ENCODE peak calls at places on chromosomes 6 and 20, in seven cellular contexts. One of them, this sample, is unnamed.

GRCh38 chr20:60062431-60063336 is 104.5 kb downstream of the CDH26 start:
- DNase-seq in esophagus squamous epithelium: no peak
- DNase-seq in HL-60: no peak
- DNase-seq in right lobe of liver: peak; percentile 26
- DNase-seq in lower lobe of right lung: no peak
- DNase-seq in fibroblast of mammary gland: peak; percentile 87
- DNase-seq in WERI-Rb-1: peak; percentile 58
- DNase-seq in this sample: peak; percentile 54

GRCh38 chr6:164022632-164023031 is 608.1 kb downstream of the QKI start:
- DNase-seq in esophagus squamous epithelium: no peak
- DNase-seq in fibroblast of mammary gland: no peak
- DNase-seq in right lobe of liver: no peak
- DNase-seq in HL-60: no peak
- DNase-seq in lower lobe of right lung: no peak
- DNase-seq in WERI-Rb-1: no peak
- DNase-seq in this sample: no peak

GRCh38 chr6:140566706-140567330 is 1192.4 kb upstream of the CITED2 start:
- DNase-seq in right lobe of liver: no peak
- DNase-seq in fibroblast of mammary gland: peak; percentile 74
- DNase-seq in esophagus squamous epithelium: no peak
- DNase-seq in WERI-Rb-1: no peak
- DNase-seq in lower lobe of right lung: no peak
- DNase-seq in HL-60: no peak
- DNase-seq in this sample: peak; percentile 19

GRCh38 chr6:11975353-11975977 is 36.6 kb upstream of the HIVEP1 start:
- DNase-seq in esophagus squamous epithelium: peak; percentile 21
- DNase-seq in right lobe of liver: no peak
- DNase-seq in HL-60: peak; percentile 90
- DNase-seq in lower lobe of right lung: peak; percentile 57
- DNase-seq in WERI-Rb-1: no peak
- DNase-seq in fibroblast of mammary gland: no peak
- DNase-seq in this sample: no peak

GRCh38 chr6:90496191-90496590 is 90.7 kb downstream of the MAP3K7 start:
- DNase-seq in lower lobe of right lung: no peak
- DNase-seq in esophagus squamous epithelium: no peak
- DNase-seq in fibroblast of mammary gland: no peak
- DNase-seq in HL-60: no peak
- DNase-seq in WERI-Rb-1: no peak
- DNase-seq in right lobe of liver: no peak
- DNase-seq in this sample: no peak

GRCh38 chr6:72382602-72383529 is 239.0 kb upstream of the KCNQ5 start:
- DNase-seq in HL-60: no peak
- DNase-seq in esophagus squamous epithelium: no peak
- DNase-seq in lower lobe of right lung: no peak
- DNase-seq in WERI-Rb-1: no peak
- DNase-seq in fibroblast of mammary gland: no peak
- DNase-seq in right lobe of liver: no peak
- DNase-seq in this sample: no peak

GRCh38 chr6:42239736-42240375 is 22.2 kb upstream of the MRPS10 start:
- DNase-seq in esophagus squamous epithelium: no peak
- DNase-seq in lower lobe of right lung: no peak
- DNase-seq in fibroblast of mammary gland: peak; percentile 72
- DNase-seq in right lobe of liver: no peak
- DNase-seq in HL-60: no peak
- DNase-seq in WERI-Rb-1: no peak
- DNase-seq in this sample: no peak

GRCh38 chr20:43567477-43567876 is 8.7 kb downstream of the SGK2 start:
- DNase-seq in right lobe of liver: no peak
- DNase-seq in esophagus squamous epithelium: no peak
- DNase-seq in lower lobe of right lung: no peak
- DNase-seq in WERI-Rb-1: no peak
- DNase-seq in HL-60: no peak
- DNase-seq in fibroblast of mammary gland: no peak
- DNase-seq in this sample: no peak

GRCh38 chr20:56151834-56152233 is 96.7 kb upstream of the MC3R start:
- DNase-seq in lower lobe of right lung: no peak
- DNase-seq in fibroblast of mammary gland: no peak
- DNase-seq in right lobe of liver: no peak
- DNase-seq in HL-60: no peak
- DNase-seq in WERI-Rb-1: no peak
- DNase-seq in esophagus squamous epithelium: no peak
- DNase-seq in this sample: no peak

GRCh38 chr6:722608-723007 is 29.7 kb upstream of the EXOC2 start:
- DNase-seq in lower lobe of right lung: no peak
- DNase-seq in WERI-Rb-1: no peak
- DNase-seq in HL-60: no peak
- DNase-seq in fibroblast of mammary gland: peak; percentile 66
- DNase-seq in right lobe of liver: no peak
- DNase-seq in esophagus squamous epithelium: no peak
- DNase-seq in this sample: peak; percentile 66

GRCh38 chr6:31548423-31548873 is 1.0 kb downstream of the NFKBIL1 start:
- DNase-seq in right lobe of liver: no peak
- DNase-seq in fibroblast of mammary gland: no peak
- DNase-seq in esophagus squamous epithelium: no peak
- DNase-seq in WERI-Rb-1: no peak
- DNase-seq in HL-60: no peak
- DNase-seq in lower lobe of right lung: no peak
- DNase-seq in this sample: no peak

GRCh38 chr20:50425076-50425475 is 85.1 kb upstream of the PTPN1 start:
- DNase-seq in WERI-Rb-1: no peak
- DNase-seq in fibroblast of mammary gland: peak; percentile 47
- DNase-seq in HL-60: no peak
- DNase-seq in esophagus squamous epithelium: no peak
- DNase-seq in lower lobe of right lung: no peak
- DNase-seq in right lobe of liver: no peak
- DNase-seq in this sample: no peak

GRCh38 chr6:147078602-147079001 is 125.6 kb upstream of the STXBP5 start:
- DNase-seq in HL-60: no peak
- DNase-seq in esophagus squamous epithelium: no peak
- DNase-seq in WERI-Rb-1: no peak
- DNase-seq in right lobe of liver: no peak
- DNase-seq in lower lobe of right lung: no peak
- DNase-seq in fibroblast of mammary gland: peak; percentile 52
- DNase-seq in this sample: no peak

GRCh38 chr6:18155273-18155863 is at the start of gene KDM1B:
- DNase-seq in WERI-Rb-1: peak; percentile 100
- DNase-seq in right lobe of liver: peak; percentile 99
- DNase-seq in fibroblast of mammary gland: peak; percentile 96
- DNase-seq in lower lobe of right lung: peak; percentile 99
- DNase-seq in HL-60: peak; percentile 92
- DNase-seq in esophagus squamous epithelium: peak; percentile 95
- DNase-seq in this sample: peak; percentile 96

GRCh38 chr6:11978169-11978987 is 33.7 kb upstream of the HIVEP1 start:
- DNase-seq in fibroblast of mammary gland: no peak
- DNase-seq in HL-60: no peak
- DNase-seq in esophagus squamous epithelium: no peak
- DNase-seq in lower lobe of right lung: no peak
- DNase-seq in right lobe of liver: no peak
- DNase-seq in WERI-Rb-1: no peak
- DNase-seq in this sample: no peak

GRCh38 chr20:39785252-39785917 is 823.2 kb downstream of the DHX35 start:
- DNase-seq in HL-60: no peak
- DNase-seq in fibroblast of mammary gland: no peak
- DNase-seq in esophagus squamous epithelium: no peak
- DNase-seq in WERI-Rb-1: no peak
- DNase-seq in right lobe of liver: no peak
- DNase-seq in lower lobe of right lung: no peak
- DNase-seq in this sample: no peak

GRCh38 chr6:78243519-78243918 is 590.7 kb downstream of the MEI4 start:
- DNase-seq in HL-60: no peak
- DNase-seq in WERI-Rb-1: no peak
- DNase-seq in lower lobe of right lung: no peak
- DNase-seq in esophagus squamous epithelium: no peak
- DNase-seq in fibroblast of mammary gland: peak; percentile 28
- DNase-seq in right lobe of liver: no peak
- DNase-seq in this sample: no peak

GRCh38 chr6:44094403-44095242 is 32.6 kb downstream of the MRPL14 start:
- DNase-seq in right lobe of liver: no peak
- DNase-seq in fibroblast of mammary gland: no peak
- DNase-seq in lower lobe of right lung: no peak
- DNase-seq in esophagus squamous epithelium: no peak
- DNase-seq in HL-60: no peak
- DNase-seq in WERI-Rb-1: no peak
- DNase-seq in this sample: no peak

GRCh38 chr6:68634503-68635411 is at the start of gene ADGRB3:
- DNase-seq in fibroblast of mammary gland: peak; percentile 46
- DNase-seq in esophagus squamous epithelium: no peak
- DNase-seq in lower lobe of right lung: peak; percentile 74
- DNase-seq in HL-60: peak; percentile 18
- DNase-seq in right lobe of liver: peak; percentile 62
- DNase-seq in WERI-Rb-1: peak; percentile 92
- DNase-seq in this sample: no peak

DNA sequence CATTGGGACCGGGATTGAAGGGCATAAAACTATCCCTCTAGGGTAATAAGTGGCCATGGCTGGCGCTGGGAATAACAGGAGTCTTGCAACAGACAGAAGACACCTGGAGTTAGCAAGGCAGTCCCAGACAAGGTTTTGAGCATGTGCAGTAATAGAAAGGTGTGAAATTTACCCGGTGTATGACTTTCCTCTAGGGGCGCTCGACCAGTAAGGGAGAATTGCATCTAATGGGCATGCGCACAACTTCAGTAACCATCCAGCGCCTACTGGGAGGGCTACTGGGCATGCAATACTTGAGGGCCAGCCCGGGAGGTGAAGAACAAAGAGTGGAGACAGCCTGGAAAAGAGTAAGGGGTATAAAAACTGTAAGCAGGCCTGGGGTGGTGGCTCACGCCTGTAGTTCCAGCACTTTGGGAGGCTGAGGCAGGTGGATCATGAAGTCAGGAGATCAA is 32.7 kb downstream of the SERPINB6 start:
- DNase-seq in HL-60: no peak
- DNase-seq in right lobe of liver: peak; percentile 17
- DNase-seq in esophagus squamous epithelium: no peak
- DNase-seq in lower lobe of right lung: no peak
- DNase-seq in WERI-Rb-1: no peak
- DNase-seq in fibroblast of mammary gland: no peak
- DNase-seq in this sample: no peak
- TF ChIP-seq CTCF in HL-60: no peak
- TF ChIP-seq CTCF in right lobe of liver: no peak
- TF ChIP-seq CTCF in esophagus squamous epithelium: no peak
- TF ChIP-seq CTCF in lower lobe of right lung: no peak
- TF ChIP-seq CTCF in WERI-Rb-1: no peak
- TF ChIP-seq CTCF in fibroblast of mammary gland: no peak
- TF ChIP-seq CTCF in this sample: no peak

GRCh38 chr6:169738204-169738971 is 13.0 kb downstream of the DYNLT2 start:
- DNase-seq in lower lobe of right lung: no peak
- DNase-seq in HL-60: no peak
- DNase-seq in esophagus squamous epithelium: no peak
- DNase-seq in WERI-Rb-1: peak; percentile 50
- DNase-seq in right lobe of liver: no peak
- DNase-seq in fibroblast of mammary gland: peak; percentile 70
- DNase-seq in this sample: no peak
- TF ChIP-seq CTCF in lower lobe of right lung: no peak
- TF ChIP-seq CTCF in HL-60: no peak
- TF ChIP-seq CTCF in esophagus squamous epithelium: no peak
- TF ChIP-seq CTCF in WERI-Rb-1: no peak
- TF ChIP-seq CTCF in right lobe of liver: no peak
- TF ChIP-seq CTCF in fibroblast of mammary gland: no peak
- TF ChIP-seq CTCF in this sample: no peak

DNA sequence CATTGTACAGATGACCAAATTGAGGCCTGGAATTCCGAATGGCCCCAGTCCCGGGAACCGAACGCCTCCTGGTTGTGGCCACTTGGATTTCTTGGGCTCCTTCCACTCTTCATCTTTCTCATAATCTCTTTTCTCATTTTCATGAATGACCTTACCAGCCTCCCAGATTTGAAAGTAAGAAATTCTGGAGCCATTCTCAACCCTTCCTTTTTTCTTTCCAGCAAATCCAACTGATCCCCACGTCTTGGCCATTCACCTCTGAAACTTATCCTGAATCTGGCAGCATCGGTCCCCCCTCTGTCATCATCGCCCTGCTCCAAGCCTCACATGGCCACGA is 5.9 kb upstream of the SLC12A5 start:
- DNase-seq in right lobe of liver: no peak
- DNase-seq in esophagus squamous epithelium: no peak
- DNase-seq in lower lobe of right lung: no peak
- DNase-seq in fibroblast of mammary gland: no peak
- DNase-seq in HL-60: no peak
- DNase-seq in WERI-Rb-1: no peak
- DNase-seq in this sample: no peak
- TF ChIP-seq CTCF in right lobe of liver: no peak
- TF ChIP-seq CTCF in esophagus squamous epithelium: no peak
- TF ChIP-seq CTCF in lower lobe of right lung: no peak
- TF ChIP-seq CTCF in fibroblast of mammary gland: no peak
- TF ChIP-seq CTCF in HL-60: no peak
- TF ChIP-seq CTCF in WERI-Rb-1: no peak
- TF ChIP-seq CTCF in this sample: no peak

DNA sequence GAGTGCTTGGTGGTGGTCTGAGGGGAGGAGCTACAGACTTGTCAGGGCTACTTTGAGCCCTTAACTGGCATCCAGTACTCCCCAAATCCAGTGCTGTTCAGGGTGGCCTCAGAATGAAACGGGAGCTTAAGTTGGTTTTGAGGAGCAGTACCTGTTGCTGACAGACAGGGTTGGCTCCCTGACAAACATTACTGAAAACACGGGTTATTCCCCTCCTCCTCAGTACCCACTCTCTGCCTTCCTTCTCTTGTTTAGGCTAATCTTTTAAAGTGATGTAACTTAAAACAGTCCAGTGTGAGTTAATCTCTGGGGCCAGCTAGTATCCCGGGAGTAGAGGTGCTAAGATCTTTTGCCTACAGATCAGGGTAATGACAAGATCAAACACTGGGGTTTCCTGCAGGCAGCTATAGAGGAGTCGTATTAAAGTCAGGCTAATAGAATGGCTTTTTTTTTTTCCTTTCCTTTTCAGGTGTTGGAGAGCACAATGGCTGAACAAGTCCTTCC is 3.7 kb downstream of the TNFAIP3 start:
- DNase-seq in lower lobe of right lung: no peak
- DNase-seq in right lobe of liver: no peak
- DNase-seq in fibroblast of mammary gland: no peak
- DNase-seq in WERI-Rb-1: peak; percentile 26
- DNase-seq in HL-60: no peak
- DNase-seq in esophagus squamous epithelium: no peak
- DNase-seq in this sample: no peak
- TF ChIP-seq CTCF in lower lobe of right lung: no peak
- TF ChIP-seq CTCF in right lobe of liver: no peak
- TF ChIP-seq CTCF in fibroblast of mammary gland: peak; percentile 24
- TF ChIP-seq CTCF in WERI-Rb-1: no peak
- TF ChIP-seq CTCF in HL-60: no peak
- TF ChIP-seq CTCF in esophagus squamous epithelium: peak; percentile 62
- TF ChIP-seq CTCF in this sample: no peak

This sample was measured in AG09319.